ENCODE peak calls at places on chromosome 14, in seven cellular contexts. L, R, F, I, U, E and A are unnamed samples.

GRCh38 chr14:56173360-56173922 is 55.2 kb downstream of the PELI2 start:
- DNase-seq in E (no peak), I (no peak), F (no peak), L (no peak), U (no peak), R (no peak), A (no peak)

GRCh38 chr14:74929242-74929641 is 6.2 kb upstream of the RPS6KL1 start:
- DNase-seq in F (no peak), E (no peak), R (no peak), I (no peak), L (no peak), U (no peak), A (no peak)

GRCh38 chr14:35766700-35767082 is 42.4 kb downstream of the RALGAPA1 start:
- DNase-seq in F (no peak), U (no peak), E (no peak), R (no peak), L (no peak), I (no peak), A (no peak)

GRCh38 chr14:52641745-52642144 is 53.6 kb downstream of the ERO1A start:
- DNase-seq in L (no peak), I (no peak), F (no peak), U (no peak), R (no peak), E (no peak), A (no peak)

GRCh38 chr14:52563120-52563519 is 10.5 kb downstream of the GPR137C start:
- DNase-seq in F (peak; percentile 20), I (no peak), E (no peak), R (peak; percentile 21), L (peak; percentile 5), U (no peak), A (peak; percentile 68)

GRCh38 chr14:99274346-99275221 is 2.6 kb upstream of the BCL11B start:
- DNase-seq in E (no peak), I (peak; percentile 41), F (peak; percentile 89), U (peak; percentile 58), L (peak; percentile 5), R (no peak), A (peak; percentile 64)

GRCh38 chr14:41457393-41457792 is 149.3 kb upstream of the LRFN5 start:
- DNase-seq in U (no peak), L (no peak), E (no peak), R (no peak), I (no peak), F (no peak), A (no peak)

GRCh38 chr14:68911594-68912227 is 67.4 kb downstream of the ACTN1 start:
- DNase-seq in U (peak; percentile 84), I (peak; percentile 73), R (no peak), E (peak; percentile 74), F (peak; percentile 84), L (no peak), A (peak; percentile 81)

GRCh38 chr14:70317969-70318634 is 41.4 kb downstream of the COX16 start:
- DNase-seq in L (peak; percentile 27), I (no peak), E (no peak), U (no peak), R (peak; percentile 17), F (peak; percentile 82), A (peak; percentile 46)

GRCh38 chr14:92108345-92109254 is 2.2 kb upstream of the ATXN3 start:
- DNase-seq in F (peak; percentile 10), R (no peak), U (no peak), I (no peak), L (no peak), E (no peak), A (no peak)

GRCh38 chr14:21026988-21027315 is 2.1 kb upstream of the NDRG2 start:
- DNase-seq in L (no peak), R (no peak), U (peak; percentile 74), I (no peak), E (peak; percentile 62), F (peak; percentile 54), A (no peak)

GRCh38 chr14:76778546-76779215 is 17.4 kb downstream of the VASH1 start:
- DNase-seq in F (no peak), I (no peak), L (no peak), E (peak; percentile 57), R (no peak), U (peak; percentile 14), A (no peak)

GRCh38 chr14:80575763-80576162 is 364.5 kb upstream of the DIO2 start:
- DNase-seq in E (no peak), I (no peak), U (no peak), R (no peak), F (no peak), L (no peak), A (no peak)

GRCh38 chr14:68282479-68283377 is 463.1 kb downstream of the RAD51B start:
- DNase-seq in I (no peak), L (no peak), U (no peak), R (no peak), E (no peak), F (no peak), A (no peak)

GRCh38 chr14:79373451-79373850 is 837.9 kb downstream of the DIO2 start:
- DNase-seq in E (no peak), I (no peak), L (no peak), U (no peak), F (no peak), R (no peak), A (no peak)

GRCh38 chr14:96756745-96757144 is 40.4 kb upstream of the VRK1 start:
- DNase-seq in E (no peak), L (no peak), U (no peak), F (no peak), R (no peak), I (no peak), A (no peak)

GRCh38 chr14:71753976-71754375 is 178.3 kb upstream of the RGS6 start:
- DNase-seq in U (no peak), F (no peak), I (no peak), R (no peak), E (no peak), L (no peak), A (no peak)

GRCh38 chr14:38578278-38578681 is 322.4 kb upstream of the CLEC14A start:
- DNase-seq in E (no peak), U (no peak), F (peak; percentile 13), L (peak; percentile 87), R (peak; percentile 61), I (no peak), A (peak; percentile 1)

GRCh38 chr14:101633276-101633675 is 72.0 kb downstream of the DIO3 start:
- DNase-seq in I (no peak), E (no peak), F (no peak), R (no peak), L (no peak), U (no peak), A (no peak)
- H3K4me3 ChIP-seq in I (no peak overlapping the region), E (no peak overlapping the region), F (no peak overlapping the region), R (no peak overlapping the region), L (no peak overlapping the region), U (no peak overlapping the region), A (no peak overlapping the region)

GRCh38 chr14:61610900-61611299 is 84.4 kb upstream of the HIF1A start:
- DNase-seq in R (no peak), L (no peak), I (no peak), E (no peak), F (no peak), U (no peak), A (no peak)

GRCh38 chr14:61611880-61612630 is 83.3 kb upstream of the HIF1A start:
- DNase-seq in F (peak; percentile 71), U (no peak), L (no peak), R (no peak), I (no peak), E (no peak), A (no peak)

GRCh38 chr14:61609143-61609851 is 86.0 kb upstream of the HIF1A start:
- DNase-seq in L (no peak), I (no peak), E (no peak), F (peak; percentile 70), U (no peak), R (no peak), A (peak; percentile 64)

GRCh38 chr14:61608245-61609142 is 86.8 kb upstream of the HIF1A start:
- DNase-seq in L (no peak), I (no peak), E (no peak), R (no peak), U (no peak), F (peak; percentile 64), A (peak; percentile 60)

GRCh38 chr14:61609885-61610284 is 85.4 kb upstream of the HIF1A start:
- DNase-seq in E (no peak), U (no peak), I (no peak), R (no peak), L (no peak), F (peak; percentile 90), A (peak; percentile 85)
- H3K4me3 ChIP-seq in E (no peak overlapping the region), U (no peak overlapping the region), I (no peak overlapping the region), R (no peak overlapping the region), L (no peak overlapping the region), F (no peak overlapping the region), A (no peak overlapping the region)

GRCh38 chr14:32697114-32697513 is 241.6 kb upstream of the NPAS3 start:
- DNase-seq in E (no peak), L (no peak), I (no peak), F (no peak), R (no peak), U (no peak), A (no peak)
- H3K4me3 ChIP-seq in E (no peak overlapping the region), L (no peak overlapping the region), I (no peak overlapping the region), F (no peak overlapping the region), R (no peak overlapping the region), U (no peak overlapping the region), A (no peak overlapping the region)

GRCh38 chr14:104843006-104843405 is 22.1 kb upstream of the CEP170B start:
- DNase-seq in E (no peak), F (no peak), U (no peak), L (no peak), I (no peak), R (no peak), A (no peak)
- H3K4me3 ChIP-seq in E (no peak overlapping the region), F (no peak overlapping the region), U (no peak overlapping the region), L (no peak overlapping the region), I (no peak overlapping the region), R (no peak overlapping the region), A (no peak overlapping the region)

GRCh38 chr14:65213316-65213715 is 111.0 kb upstream of the MAX start:
- DNase-seq in R (no peak), E (no peak), U (no peak), L (no peak), F (no peak), I (no peak), A (no peak)
- H3K4me3 ChIP-seq in R (no peak overlapping the region), E (no peak overlapping the region), U (no peak overlapping the region), L (no peak overlapping the region), F (no peak overlapping the region), I (no peak overlapping the region), A (no peak overlapping the region)

DNA sequence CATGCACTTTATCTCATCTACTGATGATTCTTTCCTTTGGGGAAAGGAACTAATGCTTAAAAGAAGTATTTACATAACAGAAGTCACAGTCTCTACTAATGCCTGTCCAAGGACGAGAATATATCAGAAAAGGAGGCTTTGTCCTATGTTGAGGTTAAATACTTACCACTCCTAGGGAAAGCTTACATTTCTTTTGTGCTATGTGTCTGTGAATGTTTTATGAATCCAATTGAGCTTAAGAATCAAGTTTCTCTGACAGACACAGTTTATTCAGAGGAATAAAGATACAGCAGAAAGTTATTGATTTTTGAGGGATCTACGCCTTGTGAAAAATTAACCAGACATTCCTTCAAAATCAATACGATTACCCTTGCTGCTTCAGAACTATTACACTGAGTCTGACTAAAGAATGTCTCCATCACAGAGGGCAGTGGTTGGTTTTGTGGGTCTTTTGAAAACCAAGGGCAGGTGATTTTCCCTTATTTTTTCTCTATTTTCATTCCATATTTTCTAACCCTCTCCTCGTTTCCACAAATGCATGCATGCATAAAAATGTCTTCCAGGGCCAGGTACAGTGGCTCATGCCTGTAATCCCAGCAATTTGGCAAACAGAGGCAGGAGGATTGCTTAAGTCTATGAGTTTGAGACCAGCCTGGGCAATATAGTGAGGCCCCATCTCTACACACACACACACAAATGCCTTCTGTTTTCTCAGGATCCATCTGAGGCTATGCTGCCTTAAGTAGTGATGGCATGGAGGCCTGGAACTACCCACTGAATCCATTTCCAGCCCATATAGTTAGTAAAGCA is 1095.1 kb downstream of the GALC start:
- DNase-seq in F (no peak), I (no peak), L (no peak), R (no peak), E (no peak), U (no peak), A (no peak)
- H3K4me3 ChIP-seq in F (no peak overlapping the region), I (no peak overlapping the region), L (no peak overlapping the region), R (no peak overlapping the region), E (no peak overlapping the region), U (no peak overlapping the region), A (no peak overlapping the region)